ENCODE peak calls at places on chromosomes 16 and 17, in six cellular contexts. S is psoas muscle, D is AG04450, O is WTC11, Q is choroid plexus epithelial cell, Y is fibroblast of lung. W is an unnamed sample.

GRCh38 chr16:68737046-68737729 is at the start of gene CDH1:
- DNase-seq in S (no peak), D (no peak), O (peak), Q (no peak), Y (no peak), W (peak)

GRCh38 chr16:78773316-78773715 is 673.9 kb downstream of the WWOX start:
- DNase-seq in S (no peak), D (no peak), O (no peak), Q (no peak), Y (no peak), W (no peak)

GRCh38 chr17:19255279-19255678 is 18.1 kb downstream of the EPN2 start:
- DNase-seq in S (no peak), D (no peak), O (no peak), Q (no peak), Y (no peak), W (no peak)

GRCh38 chr17:13827118-13827517 is 225.4 kb upstream of the HS3ST3A1 start:
- DNase-seq in S (no peak), D (no peak), O (no peak), Q (no peak), Y (no peak), W (no peak)

GRCh38 chr16:48583075-48584065 is 26.6 kb downstream of the N4BP1 start:
- DNase-seq in S (no peak), D (no peak), O (no peak), Q (no peak), Y (peak), W (no peak)

GRCh38 chr16:56909484-56910113 is 22.3 kb upstream of the HERPUD1 start:
- DNase-seq in S (no peak), D (no peak), O (no peak), Q (no peak), Y (peak), W (no peak)

GRCh38 chr17:75927286-75927922 is 13.4 kb downstream of the FBF1 start:
- DNase-seq in S (no peak), D (no peak), O (peak), Q (peak), Y (no peak), W (no peak)

GRCh38 chr17:37821025-37821713 is 76.3 kb upstream of the HNF1B start:
- DNase-seq in S (no peak), D (no peak), O (no peak), Q (no peak), Y (peak), W (no peak)

GRCh38 chr17:46020023-46020735 is 21.1 kb downstream of the STH start:
- DNase-seq in S (no peak), D (no peak), O (no peak), Q (no peak), Y (no peak), W (peak)

GRCh38 chr16:80672379-80672778 is 131.6 kb downstream of the DYNLRB2 start:
- DNase-seq in S (no peak), D (no peak), O (no peak), Q (no peak), Y (no peak), W (no peak)

GRCh38 chr16:85551319-85551978 is 61.7 kb upstream of the GSE1 start:
- DNase-seq in S (no peak), D (no peak), O (no peak), Q (no peak), Y (no peak), W (no peak)

GRCh38 chr16:50308237-50308965 is 42.0 kb downstream of the ADCY7 start:
- DNase-seq in S (peak), D (no peak), O (no peak), Q (no peak), Y (no peak), W (peak)

GRCh38 chr16:83068686-83069085 is 441.9 kb downstream of the CDH13 start:
- DNase-seq in S (no peak), D (no peak), O (no peak), Q (peak), Y (peak), W (no peak)

GRCh38 chr16:83806036-83806435 is 1.7 kb upstream of the HSBP1 start:
- DNase-seq in S (no peak), D (no peak), O (no peak), Q (no peak), Y (no peak), W (no peak)

GRCh38 chr17:72422505-72423285 is 301.9 kb downstream of the SOX9 start:
- DNase-seq in S (peak), D (peak), O (no peak), Q (peak), Y (peak), W (peak)

GRCh38 chr17:3795758-3796102 is 5.3 kb downstream of the ITGAE start:
- DNase-seq in S (no peak), D (no peak), O (no peak), Q (no peak), Y (no peak), W (no peak)

GRCh38 chr17:48629411-48629759 is 3.2 kb upstream of the HOXB9 start:
- DNase-seq in S (no peak), D (no peak), O (no peak), Q (no peak), Y (no peak), W (no peak)

GRCh38 chr16:22855231-22855630 is 41.3 kb downstream of the HS3ST2 start:
- DNase-seq in S (no peak), D (no peak), O (no peak), Q (no peak), Y (no peak), W (no peak)

GRCh38 chr17:3750926-3751325 is 27.2 kb downstream of the HASPIN start:
- DNase-seq in S (no peak), D (no peak), O (no peak), Q (no peak), Y (no peak), W (no peak)

GRCh38 chr16:72126429-72126765 is 32.8 kb downstream of the DHX38 start:
- DNase-seq in S (no peak), D (no peak), O (no peak), Q (no peak), Y (no peak), W (no peak)

GRCh38 chr17:44279586-44280344 is 11.8 kb upstream of the SLC4A1 start:
- DNase-seq in S (peak), D (peak), O (peak), Q (peak), Y (peak), W (no peak)

GRCh38 chr17:45320931-45321461 is 4.2 kb upstream of the MAP3K14 start:
- DNase-seq in S (no peak), D (peak), O (no peak), Q (peak), Y (peak), W (no peak)

GRCh38 chr17:8002646-8003593 is 505 bp downstream of the GUCY2D start:
- DNase-seq in S (no peak), D (no peak), O (peak), Q (no peak), Y (no peak), W (no peak)

GRCh38 chr17:37177234-37177633 is 198.6 kb upstream of the C17orf78 start:
- DNase-seq in S (no peak), D (no peak), O (no peak), Q (peak), Y (no peak), W (no peak)

GRCh38 chr16:1039762-1040161 is 32.8 kb upstream of the SSTR5 start:
- DNase-seq in S (no peak), D (no peak), O (no peak), Q (no peak), Y (no peak), W (no peak)

GRCh38 chr17:34367486-34368270 is 4.6 kb upstream of the CCL1 start:
- DNase-seq in S (no peak), D (no peak), O (no peak), Q (no peak), Y (no peak), W (no peak)

GRCh38 chr17:7445011-7445927 is at the start of gene CHRNB1:
- DNase-seq in S (peak), D (no peak), O (peak), Q (no peak), Y (peak), W (peak)

GRCh38 chr16:57600048-57600835 is 28.2 kb upstream of the ADGRG1 start:
- DNase-seq in S (peak), D (no peak), O (peak), Q (peak), Y (no peak), W (no peak)

GRCh38 chr17:3843935-3844516 is 2.0 kb downstream of the NCBP3 start:
- DNase-seq in S (no peak), D (no peak), O (peak), Q (peak), Y (peak), W (no peak)

GRCh38 chr17:30716461-30717289 is 107.8 kb downstream of the CRLF3 start:
- DNase-seq in S (peak), D (no peak), O (peak), Q (peak), Y (no peak), W (no peak)

GRCh38 chr16:76176153-76176552 is 101.0 kb upstream of the CNTNAP4 start:
- DNase-seq in S (no peak), D (no peak), O (no peak), Q (no peak), Y (no peak), W (no peak)

GRCh38 chr16:1920727-1921155 is 2.5 kb upstream of the HS3ST6 start:
- DNase-seq in S (no peak), D (no peak), O (peak), Q (peak), Y (no peak), W (no peak)

GRCh38 chr16:30967795-30968194 is 10.2 kb downstream of the SETD1A start:
- DNase-seq in S (no peak), D (no peak), O (no peak), Q (no peak), Y (no peak), W (no peak)

GRCh38 chr16:30963925-30964511 is 6.5 kb downstream of the SETD1A start:
- DNase-seq in S (no peak), D (no peak), O (no peak), Q (no peak), Y (no peak), W (no peak)

GRCh38 chr16:30966033-30966619 is 8.6 kb downstream of the SETD1A start:
- DNase-seq in S (no peak), D (no peak), O (no peak), Q (no peak), Y (no peak), W (no peak)

GRCh38 chr16:30965436-30965835 is 7.9 kb downstream of the SETD1A start:
- DNase-seq in S (no peak), D (no peak), O (no peak), Q (no peak), Y (no peak), W (no peak)

GRCh38 chr16:30964540-30965226 is 7.1 kb downstream of the SETD1A start:
- DNase-seq in S (no peak), D (no peak), O (no peak), Q (no peak), Y (no peak), W (no peak)
- TF ChIP-seq CTCF in S (no peak), D (no peak), O (no peak), Q (no peak), Y (no peak), W (no peak)

GRCh38 chr17:58338454-58338841 is 9.9 kb upstream of the TSPOAP1 start:
- DNase-seq in S (no peak), D (no peak), O (no peak), Q (no peak), Y (no peak), W (no peak)
- TF ChIP-seq CTCF in S (no peak), D (no peak), O (no peak), Q (no peak), Y (no peak), W (no peak)

GRCh38 chr17:77916771-77917481 is 41.6 kb upstream of the TNRC6C start:
- DNase-seq in S (no peak), D (no peak), O (no peak), Q (no peak), Y (no peak), W (peak)

GRCh38 chr17:77915594-77916021 is 42.9 kb upstream of the TNRC6C start:
- DNase-seq in S (no peak), D (no peak), O (no peak), Q (no peak), Y (no peak), W (no peak)

GRCh38 chr17:77916284-77916683 is 42.2 kb upstream of the TNRC6C start:
- DNase-seq in S (no peak), D (no peak), O (no peak), Q (no peak), Y (no peak), W (no peak)

GRCh38 chr17:77919276-77919675 is 39.2 kb upstream of the TNRC6C start:
- DNase-seq in S (no peak), D (no peak), O (no peak), Q (no peak), Y (no peak), W (no peak)

DNA sequence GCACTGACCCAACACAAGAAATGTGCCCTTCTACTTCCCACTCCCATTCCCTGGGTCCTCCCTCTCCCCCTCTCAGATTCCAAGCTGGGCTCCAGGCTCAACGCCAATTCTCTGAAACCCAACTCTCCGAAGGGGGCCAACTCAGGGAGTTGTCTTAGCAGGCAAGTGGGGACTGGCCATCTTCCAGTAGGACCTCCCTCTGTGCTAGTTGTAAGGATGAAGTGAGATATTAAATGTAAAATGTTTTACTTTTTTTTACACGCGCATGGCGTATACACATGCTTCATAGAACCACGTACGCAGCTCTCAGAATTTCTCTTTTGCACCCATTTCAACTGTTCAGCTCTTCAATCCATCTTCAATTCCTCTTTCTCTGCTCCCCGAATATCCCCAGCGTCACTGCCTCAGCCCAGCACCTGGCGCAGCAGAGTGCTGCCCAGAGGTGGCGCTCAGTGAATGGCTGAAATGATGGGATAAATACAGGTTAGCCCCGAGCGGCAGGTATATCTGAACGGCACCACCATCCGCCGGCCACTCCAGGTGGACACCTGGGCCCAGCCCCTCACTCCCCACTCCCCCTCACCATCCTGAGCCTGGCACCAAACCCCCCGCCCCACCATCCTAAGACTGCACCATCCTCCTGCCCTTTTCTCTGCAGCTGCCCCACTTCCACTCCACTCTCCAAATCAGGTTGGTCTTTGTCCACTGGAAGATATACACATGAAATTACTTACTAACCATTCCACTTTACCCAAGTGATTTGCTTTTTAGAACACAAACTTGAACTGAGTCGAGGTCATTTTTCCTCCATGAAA is 43.9 kb upstream of the TNRC6C start:
- DNase-seq in S (no peak), D (no peak), O (peak), Q (peak), Y (peak), W (no peak)
- TF ChIP-seq CTCF in S (no peak), D (no peak), O (no peak), Q (no peak), Y (no peak), W (no peak)

GRCh38 chr17:55769625-55770000 is 18.8 kb downstream of the PCTP start:
- DNase-seq in S (peak), D (peak), O (no peak), Q (peak), Y (peak), W (no peak)

GRCh38 chr17:55774834-55775233 is 24.0 kb downstream of the PCTP start:
- DNase-seq in S (no peak), D (no peak), O (no peak), Q (no peak), Y (no peak), W (no peak)

GRCh38 chr17:55773671-55774070 is 22.8 kb downstream of the PCTP start:
- DNase-seq in S (no peak), D (no peak), O (no peak), Q (no peak), Y (no peak), W (no peak)

GRCh38 chr17:55770220-55770870 is 19.5 kb downstream of the PCTP start:
- DNase-seq in S (no peak), D (peak), O (no peak), Q (peak), Y (peak), W (no peak)

DNA sequence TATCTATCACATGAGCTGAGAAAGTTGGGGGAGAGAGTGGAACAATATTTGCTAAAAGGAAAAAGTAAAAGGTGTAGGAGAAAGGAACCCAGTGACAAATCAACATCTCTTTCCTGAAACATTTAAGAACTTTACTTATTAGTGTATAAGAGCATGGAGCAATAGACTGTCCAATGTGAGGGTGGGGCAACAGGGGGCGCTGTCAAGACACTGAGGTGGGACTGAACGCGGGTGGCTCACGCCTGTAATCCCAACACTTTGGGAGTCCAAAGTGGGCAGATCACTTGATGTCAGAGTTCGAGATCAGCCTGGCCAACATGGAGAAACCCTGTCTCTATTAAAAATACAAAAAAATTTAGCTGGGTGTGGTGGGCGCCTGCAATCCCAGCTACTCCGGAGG is 21.2 kb downstream of the PCTP start:
- DNase-seq in S (no peak), D (no peak), O (no peak), Q (no peak), Y (no peak), W (no peak)
- TF ChIP-seq CTCF in S (no peak), D (no peak), O (no peak), Q (peak), Y (no peak), W (no peak)

DNA sequence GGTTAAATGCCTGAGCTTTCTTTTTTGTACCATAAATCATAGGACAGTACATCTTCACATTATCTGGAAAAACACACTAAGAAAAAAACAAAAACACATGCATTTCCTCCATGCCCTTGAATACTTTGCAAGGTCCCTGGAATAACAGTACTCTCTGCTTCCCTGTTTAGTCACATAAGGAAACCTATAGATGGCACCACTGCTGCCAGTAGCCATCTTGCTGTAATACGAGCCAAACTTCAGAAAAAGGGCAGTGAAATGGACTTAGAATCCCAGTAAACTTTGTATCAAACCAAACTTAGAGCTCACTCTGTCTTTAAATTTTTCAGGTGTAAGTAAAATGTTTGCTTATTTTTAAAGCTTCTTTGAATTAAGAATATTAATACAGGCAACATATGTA is 435.5 kb downstream of the KCNJ2 start:
- DNase-seq in S (no peak), D (no peak), O (no peak), Q (no peak), Y (no peak), W (no peak)
- TF ChIP-seq CTCF in S (no peak), D (peak), O (no peak), Q (no peak), Y (no peak), W (no peak)

DNA sequence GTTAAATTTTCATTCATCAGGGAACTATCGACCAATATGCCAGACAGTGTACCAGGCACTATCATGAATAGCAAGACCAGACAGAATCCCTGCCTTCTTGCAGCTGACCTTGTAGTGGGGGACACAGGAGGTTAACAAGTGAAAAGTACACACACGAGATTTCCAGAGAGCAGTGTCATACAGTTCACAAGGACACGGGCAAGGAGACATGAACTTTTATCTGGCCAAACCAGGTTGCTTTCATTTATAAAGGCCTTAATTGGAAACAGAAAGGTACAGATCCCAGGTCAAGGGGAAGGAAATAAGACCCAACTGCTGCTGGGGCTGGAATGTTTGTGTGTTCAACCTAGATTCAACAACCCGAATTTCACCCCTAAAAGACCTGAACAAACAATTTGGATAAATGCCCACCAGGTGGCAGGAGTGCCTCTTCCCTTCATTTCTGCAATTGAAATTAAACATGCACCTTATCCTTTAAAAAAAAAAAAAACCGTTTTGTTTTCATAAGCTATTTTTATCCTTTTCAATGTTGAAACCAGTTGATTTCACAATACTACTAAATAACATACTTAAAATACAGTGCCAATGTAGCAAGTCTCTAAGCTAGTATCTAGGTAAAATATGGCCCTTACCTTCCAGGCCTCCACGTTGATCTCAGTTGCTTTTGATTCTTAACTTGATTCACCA is 65.9 kb downstream of the EMP2 start:
- DNase-seq in S (no peak), D (peak), O (peak), Q (peak), Y (peak), W (no peak)
- TF ChIP-seq CTCF in S (peak), D (peak), O (peak), Q (peak), Y (peak), W (peak)

DNA sequence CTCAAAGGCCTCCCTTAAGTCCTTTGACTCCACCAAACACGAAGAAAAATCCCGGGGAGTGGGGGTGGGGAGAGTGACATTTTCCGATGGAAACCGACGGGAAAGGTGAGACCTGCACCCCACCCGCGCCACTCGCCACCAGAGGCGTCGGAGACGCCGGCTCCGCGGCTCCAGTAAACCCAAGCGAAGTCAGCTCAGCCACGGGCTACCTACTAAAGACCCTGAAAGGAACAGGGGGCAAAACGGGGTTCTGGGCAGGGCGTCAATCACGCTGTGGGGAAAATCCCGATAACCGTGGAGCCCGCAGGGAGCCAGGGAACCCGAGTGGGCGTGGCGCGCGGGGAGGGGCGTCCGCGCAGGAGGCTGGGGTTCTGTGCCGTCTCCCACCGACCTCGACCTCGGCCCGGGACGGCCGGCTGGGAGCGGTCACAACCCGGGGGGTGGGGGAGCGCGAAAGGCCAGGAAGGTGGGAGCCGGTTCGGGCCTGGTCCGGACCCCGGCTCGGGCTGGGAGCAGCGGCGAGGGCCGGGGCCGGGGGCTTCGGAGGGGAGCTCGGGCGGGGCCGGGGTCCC is 565 bp downstream of the WDR45B start:
- DNase-seq in S (peak), D (no peak), O (peak), Q (no peak), Y (no peak), W (peak)
- TF ChIP-seq CTCF in S (no peak), D (peak), O (no peak), Q (peak), Y (no peak), W (no peak)

W was measured in activated B cell treated with CpG ODN at 0.5 μM for 24 hours.